ENCODE peak calls at places on chromosomes 13 and 19, in ten cellular contexts. C is stimulated activated CD8-positive, alpha-beta memory T cell treated with anti-CD3 and anti-CD28 coated beads, Interleukin-4, amount 100 ng/mL, for 1 hour; X is NCI-H1092; D is NAMALWA; W is stromal cell of bone marrow; A is hepatocyte; Z is B cell; T is fibroblast of mammary gland; U is heart left ventricle; R is activated CD4-positive, CD25-positive, alpha-beta regulatory T cell. P is an unnamed sample.

GRCh38 chr19:4713384-4713951 is 10.2 kb downstream of the DPP9 start:
- DNase-seq in C (no peak), X (no peak), D (no peak), W (peak; percentile 94), A (peak; percentile 42), Z (no peak), T (peak; percentile 99), U (peak; percentile 90), R (no peak), P (no peak)

GRCh38 chr13:48573213-48573612 is 40.3 kb upstream of the RCBTB2 start:
- DNase-seq in C (no peak), X (no peak), D (no peak), W (no peak), A (no peak), Z (no peak), T (no peak), U (no peak), R (no peak), P (no peak)

GRCh38 chr19:4866595-4867424 is 657 bp downstream of the PLIN3 start:
- DNase-seq in C (no peak), X (no peak), D (peak; percentile 71), W (peak; percentile 41), A (peak; percentile 76), Z (peak; percentile 53), T (peak; percentile 52), U (peak; percentile 69), R (no peak), P (peak; percentile 57)

GRCh38 chr19:56112313-56112709 is 8.8 kb downstream of the ZNF787 start:
- DNase-seq in C (no peak), X (no peak), D (peak; percentile 27), W (no peak), A (no peak), Z (no peak), T (no peak), U (no peak), R (no peak), P (no peak)

GRCh38 chr19:6271721-6272410 is 7.9 kb downstream of the MLLT1 start:
- DNase-seq in C (no peak), X (peak; percentile 72), D (no peak), W (no peak), A (peak; percentile 76), Z (no peak), T (peak; percentile 67), U (peak; percentile 94), R (no peak), P (no peak)

GRCh38 chr13:36369268-36370107 is 23.3 kb upstream of the SPART start:
- DNase-seq in C (no peak), X (no peak), D (no peak), W (no peak), A (no peak), Z (no peak), T (peak; percentile 51), U (no peak), R (no peak), P (no peak)

GRCh38 chr13:26996965-26997752 is 174.5 kb downstream of the USP12 start:
- DNase-seq in C (no peak), X (no peak), D (peak; percentile 14), W (no peak), A (no peak), Z (peak; percentile 63), T (no peak), U (no peak), R (no peak), P (no peak)

GRCh38 chr19:19661675-19662251 is 1.7 kb downstream of the ATP13A1 start:
- DNase-seq in C (no peak), X (no peak), D (peak; percentile 78), W (no peak), A (no peak), Z (peak; percentile 71), T (no peak), U (no peak), R (peak; percentile 29), P (no peak)

GRCh38 chr19:58009666-58010301 is 7.2 kb upstream of the ZNF606 start:
- DNase-seq in C (no peak), X (peak; percentile 70), D (peak; percentile 45), W (peak; percentile 15), A (peak; percentile 71), Z (peak; percentile 79), T (peak; percentile 79), U (peak; percentile 94), R (peak; percentile 25), P (no peak)

GRCh38 chr19:474126-475078 is 13.6 kb upstream of the SHC2 start:
- DNase-seq in C (no peak), X (no peak), D (no peak), W (no peak), A (no peak), Z (no peak), T (no peak), U (no peak), R (no peak), P (no peak)